ENCODE peak calls at places on chromosome 16, in seven cellular contexts. W is fibroblast of lung; K is mucosa of descending colon; Z is astrocyte; A is CD8-positive, alpha-beta T cell; C is stomach; T is heart right ventricle. V is an unnamed sample.

GRCh38 chr16:4263504-4264436 is 9.1 kb downstream of the TFAP4 start:
- DNase-seq in C (peak; percentile 47), K (peak; percentile 71), A (no peak), Z (no peak), W (peak; percentile 11), T (peak; percentile 81), V (peak; percentile 81)

GRCh38 chr16:81349608-81350305 is 35.0 kb downstream of the GAN start:
- DNase-seq in T (no peak), A (no peak), W (peak; percentile 71), K (no peak), C (no peak), Z (peak; percentile 64), V (no peak)

GRCh38 chr16:77723108-77723514 is 797 bp downstream of the NUDT7 start:
- DNase-seq in T (peak; percentile 22), K (no peak), W (peak; percentile 76), A (no peak), C (no peak), Z (peak; percentile 66), V (no peak)

GRCh38 chr16:49464877-49465504 is 91.4 kb downstream of the C16orf78 start:
- DNase-seq in Z (no peak), C (peak; percentile 20), A (peak; percentile 9), T (no peak), K (no peak), W (no peak), V (no peak)

GRCh38 chr16:52929478-52929877 is 123.2 kb downstream of the CHD9NB start:
- DNase-seq in C (no peak), K (no peak), A (no peak), W (no peak), T (no peak), Z (no peak), V (no peak)

GRCh38 chr16:4273858-4274291 is 1.1 kb upstream of the TFAP4 start:
- DNase-seq in A (peak; percentile 49), Z (no peak), C (peak; percentile 62), W (peak; percentile 34), T (peak; percentile 70), K (no peak), V (peak; percentile 59)

GRCh38 chr16:78957328-78958100 is 643.0 kb downstream of the MAF start:
- DNase-seq in T (no peak), A (no peak), Z (no peak), W (no peak), K (no peak), C (no peak), V (no peak)

GRCh38 chr16:24734382-24734781 is 4.9 kb downstream of the TNRC6A start:
- DNase-seq in T (no peak), A (no peak), W (peak; percentile 70), K (no peak), C (no peak), Z (peak; percentile 61), V (no peak)

GRCh38 chr16:27408602-27409031 is 6.6 kb downstream of the IL21R start:
- DNase-seq in T (no peak), C (no peak), W (no peak), Z (no peak), A (no peak), K (no peak), V (no peak)

GRCh38 chr16:22381392-22381791 is 7.0 kb upstream of the CDR2 start:
- DNase-seq in C (no peak), K (no peak), A (no peak), W (no peak), T (no peak), Z (no peak), V (no peak)

GRCh38 chr16:30875881-30876791 is 17.7 kb downstream of the BCL7C start:
- DNase-seq in A (peak; percentile 30), C (no peak), K (peak; percentile 40), T (no peak), Z (no peak), W (peak; percentile 39), V (no peak)

GRCh38 chr16:14399397-14400284 is 230.4 kb downstream of the PARN start:
- DNase-seq in A (no peak), K (no peak), Z (peak; percentile 78), W (peak; percentile 83), T (peak; percentile 29), C (no peak), V (peak; percentile 85)

GRCh38 chr16:28538733-28539596 is at the start of gene NUPR1:
- DNase-seq in K (peak; percentile 93), A (no peak), Z (peak; percentile 95), C (peak; percentile 95), T (peak; percentile 97), W (peak; percentile 96), V (peak; percentile 98)

GRCh38 chr16:872436-873242 is 72.1 kb upstream of the GNG13 start:
- DNase-seq in A (no peak), K (no peak), Z (no peak), C (no peak), T (no peak), W (no peak), V (no peak)

GRCh38 chr16:2231016-2231931 is 5.0 kb upstream of the DNASE1L2 start:
- DNase-seq in A (no peak), Z (no peak), K (no peak), C (no peak), W (no peak), T (no peak), V (no peak)

GRCh38 chr16:2715519-2715918 is 4.5 kb downstream of the PRSS27 start:
- DNase-seq in Z (peak; percentile 19), T (peak; percentile 75), K (peak; percentile 74), A (peak; percentile 84), C (peak; percentile 66), W (peak; percentile 50), V (no peak)

GRCh38 chr16:86511317-86512161 is 1.2 kb downstream of the FOXF1 start:
- DNase-seq in A (no peak), C (no peak), K (no peak), T (no peak), Z (no peak), W (no peak), V (peak; percentile 61)

GRCh38 chr16:4800290-4801041 is 2.0 kb downstream of the ROGDI start:
- DNase-seq in A (no peak), C (peak; percentile 84), T (peak; percentile 61), W (no peak), Z (no peak), K (peak; percentile 86), V (no peak)

GRCh38 chr16:31138621-31139578 is 3.4 kb upstream of the PRSS8 start:
- DNase-seq in W (peak; percentile 77), T (no peak), Z (peak; percentile 65), C (peak; percentile 91), A (no peak), K (peak; percentile 93), V (peak; percentile 87)

GRCh38 chr16:60979119-60979518 is 1057.1 kb downstream of the CDH8 start:
- DNase-seq in Z (no peak), T (no peak), W (no peak), K (no peak), C (no peak), A (no peak), V (no peak)

GRCh38 chr16:68035227-68035626 is 12.1 kb downstream of the DUS2 start:
- DNase-seq in K (no peak), A (no peak), Z (no peak), T (no peak), W (no peak), C (no peak), V (no peak)

GRCh38 chr16:51248217-51248616 is 97.1 kb upstream of the SALL1 start:
- DNase-seq in W (no peak), K (no peak), T (no peak), A (no peak), C (no peak), Z (no peak), V (no peak)

GRCh38 chr16:13139661-13140241 is 238.4 kb downstream of the SHISA9 start:
- DNase-seq in T (no peak), W (no peak), K (no peak), Z (no peak), A (no peak), C (no peak), V (no peak)

GRCh38 chr16:4695473-4696171 is 2.3 kb downstream of the NUDT16L1 start:
- DNase-seq in A (no peak), K (no peak), C (no peak), T (no peak), Z (no peak), W (no peak), V (no peak)

GRCh38 chr16:19639986-19640421 is 78.0 kb downstream of the KNOP1 start:
- DNase-seq in K (no peak), Z (no peak), T (no peak), C (no peak), W (peak; percentile 3), A (peak; percentile 10), V (no peak)

GRCh38 chr16:50497592-50497991 is 50.6 kb upstream of the NKD1 start:
- DNase-seq in A (no peak), W (peak; percentile 79), Z (peak; percentile 70), T (no peak), K (no peak), C (no peak), V (no peak)

GRCh38 chr16:19168173-19169080 is at the start of gene SYT17:
- DNase-seq in K (peak; percentile 70), C (peak; percentile 63), A (no peak), T (peak; percentile 14), Z (no peak), W (no peak), V (peak; percentile 26)

GRCh38 chr16:57093845-57094564 is 1.6 kb downstream of the CPNE2 start:
- DNase-seq in W (no peak), Z (no peak), C (no peak), A (no peak), T (no peak), K (peak; percentile 77), V (no peak)
- H3K4me3 ChIP-seq in W (no peak overlapping the region), Z (peak overlapping the region; percentile 62), C (peak overlapping the region; percentile 74), A (no peak overlapping the region), T (peak overlapping the region; percentile 71), K (no peak overlapping the region), V (peak overlapping the region; percentile 75)

GRCh38 chr16:10402975-10403374 is 17.1 kb downstream of the ATF7IP2 start:
- DNase-seq in W (no peak), A (no peak), C (no peak), T (no peak), K (no peak), Z (no peak), V (no peak)
- H3K9me3 ChIP-seq in W (no peaks in the 10 kb centered on the region), A (peaks cover 14% of the 10 kb centered on the region), C (peaks cover 64% of the 10 kb centered on the region), T (peaks cover 23% of the 10 kb centered on the region), K (peaks cover 35% of the 10 kb centered on the region), Z (no peaks in the 10 kb centered on the region), V (peaks cover 21% of the 10 kb centered on the region)

DNA sequence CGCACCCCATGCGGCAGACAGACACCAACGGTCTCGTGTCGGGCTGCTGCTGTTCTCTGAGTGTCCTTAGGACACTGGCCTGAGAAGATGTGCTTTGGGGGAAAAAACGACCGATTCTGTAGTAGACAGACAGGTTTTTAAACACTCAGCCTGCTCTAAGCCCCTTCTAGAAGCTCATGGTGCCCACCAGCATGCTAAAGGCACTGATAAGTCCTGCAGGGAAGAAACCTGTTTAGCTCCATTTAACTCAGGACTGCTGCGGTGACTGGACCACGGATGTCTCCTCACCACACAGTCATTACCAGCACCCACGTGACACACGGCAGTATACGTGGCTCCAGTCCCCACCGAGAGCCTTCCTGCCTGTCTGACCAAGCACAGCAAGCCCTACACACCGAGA is 19.1 kb upstream of the APRT start:
- DNase-seq in Z (no peak), T (no peak), A (no peak), W (no peak), C (no peak), K (no peak), V (no peak)
- H3K4me3 ChIP-seq in Z (no peak overlapping the region), T (no peak overlapping the region), A (no peak overlapping the region), W (no peak overlapping the region), C (no peak overlapping the region), K (no peak overlapping the region), V (no peak overlapping the region)

DNA sequence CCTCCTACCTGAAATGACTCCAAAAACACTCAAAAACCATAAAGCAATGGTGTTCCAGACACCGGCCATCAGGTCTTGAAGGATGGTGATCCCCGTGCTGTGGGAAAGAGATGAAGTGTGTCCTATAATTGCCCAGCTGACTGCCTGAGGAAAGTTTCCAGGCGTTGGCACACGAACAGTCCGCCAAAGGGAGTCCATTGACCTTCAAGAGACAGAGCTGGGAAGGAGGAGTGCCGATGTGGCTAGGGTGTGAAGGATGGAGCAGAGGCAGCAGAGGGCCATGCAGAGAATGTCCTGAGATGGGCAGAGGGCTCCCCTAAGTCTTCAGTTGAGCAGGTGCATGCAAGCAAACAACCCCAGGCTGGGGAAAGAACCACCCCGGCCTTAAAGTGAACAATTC is 11.9 kb upstream of the NUBP1 start:
- DNase-seq in A (no peak), T (no peak), C (no peak), W (no peak), K (no peak), Z (no peak), V (no peak)
- H3K9me3 ChIP-seq in A (no peaks in the 10 kb centered on the region), T (peaks cover 7% of the 10 kb centered on the region), C (no peaks in the 10 kb centered on the region), W (no peaks in the 10 kb centered on the region), K (no peaks in the 10 kb centered on the region), Z (peaks cover 4% of the 10 kb centered on the region), V (peaks cover 6% of the 10 kb centered on the region)

V was measured in MG63.